ENCODE peak calls at places on chromosome 17, in ten cellular contexts. One of them, this sample, is unnamed.
A peak's percentile ranks its signal among the peaks of the same experiment; 100 is the strongest.

GRCh38 chr17:1562178-1562643 is 381 bp downstream of the PITPNA start:
- DNase-seq in right cardiac atrium: peak; percentile 67
- DNase-seq in effector memory CD4-positive, alpha-beta T cell: no peak
- DNase-seq in ovary: no peak
- DNase-seq in tibial artery: no peak
- DNase-seq in mucosa of descending colon: peak; percentile 74
- DNase-seq in body of pancreas: no peak
- DNase-seq in CD4-positive, CD25-positive, alpha-beta regulatory T cell: no peak
- DNase-seq in fibroblast of lung: peak; percentile 40
- DNase-seq in psoas muscle: peak; percentile 67
- DNase-seq in this sample: no peak

GRCh38 chr17:35898283-35899070 is 18.3 kb upstream of the CCL5 start:
- DNase-seq in right cardiac atrium: no peak
- DNase-seq in mucosa of descending colon: no peak
- DNase-seq in body of pancreas: peak; percentile 79
- DNase-seq in fibroblast of lung: no peak
- DNase-seq in psoas muscle: no peak
- DNase-seq in effector memory CD4-positive, alpha-beta T cell: no peak
- DNase-seq in tibial artery: no peak
- DNase-seq in ovary: no peak
- DNase-seq in CD4-positive, CD25-positive, alpha-beta regulatory T cell: no peak
- DNase-seq in this sample: no peak

GRCh38 chr17:79616801-79617200 is 6.0 kb upstream of the RBFOX3 start:
- DNase-seq in right cardiac atrium: no peak
- DNase-seq in CD4-positive, CD25-positive, alpha-beta regulatory T cell: no peak
- DNase-seq in body of pancreas: no peak
- DNase-seq in effector memory CD4-positive, alpha-beta T cell: no peak
- DNase-seq in psoas muscle: no peak
- DNase-seq in fibroblast of lung: no peak
- DNase-seq in mucosa of descending colon: peak; percentile 12
- DNase-seq in ovary: no peak
- DNase-seq in tibial artery: no peak
- DNase-seq in this sample: no peak

GRCh38 chr17:40551874-40552768 is 13.2 kb downstream of the CCR7 start:
- DNase-seq in CD4-positive, CD25-positive, alpha-beta regulatory T cell: no peak
- DNase-seq in ovary: peak; percentile 60
- DNase-seq in body of pancreas: no peak
- DNase-seq in right cardiac atrium: peak; percentile 75
- DNase-seq in tibial artery: peak; percentile 81
- DNase-seq in mucosa of descending colon: peak; percentile 59
- DNase-seq in psoas muscle: peak; percentile 62
- DNase-seq in effector memory CD4-positive, alpha-beta T cell: no peak
- DNase-seq in fibroblast of lung: peak; percentile 98
- DNase-seq in this sample: no peak

GRCh38 chr17:10614536-10615155 is 42.5 kb downstream of the MYH3 start:
- DNase-seq in ovary: peak; percentile 48
- DNase-seq in body of pancreas: peak; percentile 35
- DNase-seq in effector memory CD4-positive, alpha-beta T cell: no peak
- DNase-seq in right cardiac atrium: no peak
- DNase-seq in mucosa of descending colon: no peak
- DNase-seq in CD4-positive, CD25-positive, alpha-beta regulatory T cell: no peak
- DNase-seq in fibroblast of lung: peak; percentile 17
- DNase-seq in tibial artery: peak; percentile 45
- DNase-seq in psoas muscle: peak; percentile 32
- DNase-seq in this sample: no peak

GRCh38 chr17:35743911-35744328 is 9.1 kb downstream of the GAS2L2 start:
- DNase-seq in tibial artery: no peak
- DNase-seq in CD4-positive, CD25-positive, alpha-beta regulatory T cell: no peak
- DNase-seq in psoas muscle: no peak
- DNase-seq in mucosa of descending colon: no peak
- DNase-seq in fibroblast of lung: peak; percentile 45
- DNase-seq in body of pancreas: peak; percentile 39
- DNase-seq in ovary: peak; percentile 44
- DNase-seq in effector memory CD4-positive, alpha-beta T cell: no peak
- DNase-seq in right cardiac atrium: no peak
- DNase-seq in this sample: no peak

GRCh38 chr17:561118-561517 is 153.5 kb downstream of the VPS53 start:
- DNase-seq in CD4-positive, CD25-positive, alpha-beta regulatory T cell: no peak
- DNase-seq in effector memory CD4-positive, alpha-beta T cell: no peak
- DNase-seq in mucosa of descending colon: no peak
- DNase-seq in ovary: no peak
- DNase-seq in body of pancreas: no peak
- DNase-seq in psoas muscle: no peak
- DNase-seq in right cardiac atrium: no peak
- DNase-seq in fibroblast of lung: peak; percentile 88
- DNase-seq in tibial artery: no peak
- DNase-seq in this sample: no peak

GRCh38 chr17:18182978-18183333 is 672 bp upstream of the ALKBH5 start:
- DNase-seq in body of pancreas: peak; percentile 78
- DNase-seq in right cardiac atrium: peak; percentile 93
- DNase-seq in effector memory CD4-positive, alpha-beta T cell: peak; percentile 77
- DNase-seq in mucosa of descending colon: peak; percentile 92
- DNase-seq in ovary: peak; percentile 92
- DNase-seq in fibroblast of lung: peak; percentile 80
- DNase-seq in CD4-positive, CD25-positive, alpha-beta regulatory T cell: peak; percentile 74
- DNase-seq in tibial artery: peak; percentile 83
- DNase-seq in psoas muscle: peak; percentile 92
- DNase-seq in this sample: peak; percentile 72

GRCh38 chr17:34067009-34067408 is 188.1 kb upstream of the CCL2 start:
- DNase-seq in psoas muscle: no peak
- DNase-seq in right cardiac atrium: no peak
- DNase-seq in fibroblast of lung: no peak
- DNase-seq in body of pancreas: no peak
- DNase-seq in CD4-positive, CD25-positive, alpha-beta regulatory T cell: no peak
- DNase-seq in tibial artery: no peak
- DNase-seq in mucosa of descending colon: no peak
- DNase-seq in effector memory CD4-positive, alpha-beta T cell: no peak
- DNase-seq in ovary: no peak
- DNase-seq in this sample: no peak

GRCh38 chr17:41061969-41062368 is 2.1 kb upstream of the KRTAP2-3 start:
- DNase-seq in fibroblast of lung: peak; percentile 99
- DNase-seq in psoas muscle: no peak
- DNase-seq in mucosa of descending colon: no peak
- DNase-seq in right cardiac atrium: no peak
- DNase-seq in tibial artery: no peak
- DNase-seq in CD4-positive, CD25-positive, alpha-beta regulatory T cell: no peak
- DNase-seq in effector memory CD4-positive, alpha-beta T cell: no peak
- DNase-seq in body of pancreas: no peak
- DNase-seq in ovary: no peak
- DNase-seq in this sample: no peak

GRCh38 chr17:39634384-39634871 is 2.5 kb upstream of the STARD3 start:
- DNase-seq in CD4-positive, CD25-positive, alpha-beta regulatory T cell: no peak
- DNase-seq in mucosa of descending colon: no peak
- DNase-seq in ovary: no peak
- DNase-seq in fibroblast of lung: no peak
- DNase-seq in tibial artery: no peak
- DNase-seq in psoas muscle: no peak
- DNase-seq in effector memory CD4-positive, alpha-beta T cell: no peak
- DNase-seq in body of pancreas: no peak
- DNase-seq in right cardiac atrium: no peak
- DNase-seq in this sample: no peak

GRCh38 chr17:31052187-31052889 is 42.4 kb upstream of the NF1 start:
- DNase-seq in fibroblast of lung: peak; percentile 99
- DNase-seq in psoas muscle: peak; percentile 71
- DNase-seq in mucosa of descending colon: peak; percentile 55
- DNase-seq in CD4-positive, CD25-positive, alpha-beta regulatory T cell: no peak
- DNase-seq in ovary: no peak
- DNase-seq in effector memory CD4-positive, alpha-beta T cell: no peak
- DNase-seq in body of pancreas: peak; percentile 24
- DNase-seq in right cardiac atrium: peak; percentile 74
- DNase-seq in tibial artery: peak; percentile 74
- DNase-seq in this sample: no peak

GRCh38 chr17:55089955-55090573 is 121.5 kb downstream of the STXBP4 start:
- DNase-seq in CD4-positive, CD25-positive, alpha-beta regulatory T cell: peak; percentile 33
- DNase-seq in right cardiac atrium: no peak
- DNase-seq in ovary: no peak
- DNase-seq in effector memory CD4-positive, alpha-beta T cell: peak; percentile 28
- DNase-seq in body of pancreas: no peak
- DNase-seq in psoas muscle: no peak
- DNase-seq in fibroblast of lung: peak; percentile 48
- DNase-seq in tibial artery: no peak
- DNase-seq in mucosa of descending colon: no peak
- DNase-seq in this sample: peak; percentile 45

GRCh38 chr17:7929158-7930029 is at the start of gene KCNAB3:
- DNase-seq in CD4-positive, CD25-positive, alpha-beta regulatory T cell: peak; percentile 36
- DNase-seq in body of pancreas: peak; percentile 19
- DNase-seq in effector memory CD4-positive, alpha-beta T cell: peak; percentile 53
- DNase-seq in fibroblast of lung: peak; percentile 77
- DNase-seq in psoas muscle: no peak
- DNase-seq in right cardiac atrium: peak; percentile 66
- DNase-seq in tibial artery: no peak
- DNase-seq in mucosa of descending colon: peak; percentile 62
- DNase-seq in ovary: peak; percentile 74
- DNase-seq in this sample: peak; percentile 69

GRCh38 chr17:76159157-76159556 is 18.1 kb upstream of the FOXJ1 start:
- DNase-seq in psoas muscle: no peak
- DNase-seq in CD4-positive, CD25-positive, alpha-beta regulatory T cell: no peak
- DNase-seq in mucosa of descending colon: no peak
- DNase-seq in tibial artery: no peak
- DNase-seq in right cardiac atrium: no peak
- DNase-seq in fibroblast of lung: no peak
- DNase-seq in effector memory CD4-positive, alpha-beta T cell: no peak
- DNase-seq in ovary: no peak
- DNase-seq in body of pancreas: no peak
- DNase-seq in this sample: no peak

GRCh38 chr17:63419949-63420867 is 25.9 kb downstream of the CYB561 start:
- DNase-seq in mucosa of descending colon: no peak
- DNase-seq in psoas muscle: no peak
- DNase-seq in CD4-positive, CD25-positive, alpha-beta regulatory T cell: no peak
- DNase-seq in fibroblast of lung: no peak
- DNase-seq in tibial artery: no peak
- DNase-seq in ovary: no peak
- DNase-seq in body of pancreas: no peak
- DNase-seq in right cardiac atrium: no peak
- DNase-seq in effector memory CD4-positive, alpha-beta T cell: no peak
- DNase-seq in this sample: no peak

GRCh38 chr17:2084766-2085647 is 30.1 kb downstream of the HIC1 start:
- DNase-seq in CD4-positive, CD25-positive, alpha-beta regulatory T cell: no peak
- DNase-seq in mucosa of descending colon: peak; percentile 87
- DNase-seq in tibial artery: peak; percentile 81
- DNase-seq in body of pancreas: peak; percentile 22
- DNase-seq in fibroblast of lung: peak; percentile 71
- DNase-seq in ovary: peak; percentile 79
- DNase-seq in right cardiac atrium: peak; percentile 61
- DNase-seq in effector memory CD4-positive, alpha-beta T cell: no peak
- DNase-seq in psoas muscle: peak; percentile 68
- DNase-seq in this sample: no peak

GRCh38 chr17:55233840-55234239 is 30.9 kb upstream of the HLF start:
- DNase-seq in right cardiac atrium: no peak
- DNase-seq in psoas muscle: no peak
- DNase-seq in CD4-positive, CD25-positive, alpha-beta regulatory T cell: no peak
- DNase-seq in effector memory CD4-positive, alpha-beta T cell: no peak
- DNase-seq in mucosa of descending colon: no peak
- DNase-seq in body of pancreas: no peak
- DNase-seq in ovary: no peak
- DNase-seq in fibroblast of lung: no peak
- DNase-seq in tibial artery: no peak
- DNase-seq in this sample: no peak

DNA sequence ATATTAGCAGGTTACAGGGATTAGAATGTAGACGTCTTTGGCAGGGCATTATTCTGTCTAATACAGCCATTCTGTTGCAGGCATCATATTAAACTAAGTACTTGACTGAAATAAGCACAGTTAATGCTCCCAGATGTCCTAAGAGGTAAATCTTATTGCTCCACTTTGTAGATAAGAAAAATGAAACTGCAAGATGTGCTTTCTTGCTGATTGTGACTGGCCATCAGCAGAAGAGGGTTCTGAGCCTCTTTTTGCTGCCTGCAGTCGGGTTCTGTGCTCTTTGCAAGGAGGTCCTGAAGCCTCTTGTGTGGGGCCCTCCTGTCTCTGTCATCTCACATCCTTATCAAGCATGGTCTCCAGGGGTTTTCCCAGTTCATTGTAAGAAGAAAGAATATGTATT is 167.1 kb downstream of the KCNJ2 start:
- DNase-seq in tibial artery: no peak
- DNase-seq in right cardiac atrium: no peak
- DNase-seq in CD4-positive, CD25-positive, alpha-beta regulatory T cell: no peak
- DNase-seq in mucosa of descending colon: no peak
- DNase-seq in ovary: no peak
- DNase-seq in effector memory CD4-positive, alpha-beta T cell: no peak
- DNase-seq in psoas muscle: no peak
- DNase-seq in fibroblast of lung: no peak
- DNase-seq in body of pancreas: no peak
- DNase-seq in this sample: no peak
- H3K9me3 ChIP-seq in tibial artery: no peaks in the 10 kb centered on the region
- H3K9me3 ChIP-seq in right cardiac atrium: no peaks in the 10 kb centered on the region
- H3K9me3 ChIP-seq in CD4-positive, CD25-positive, alpha-beta regulatory T cell: no peaks in the 10 kb centered on the region
- H3K9me3 ChIP-seq in mucosa of descending colon: no peaks in the 10 kb centered on the region
- H3K9me3 ChIP-seq in ovary: no peaks in the 10 kb centered on the region
- H3K9me3 ChIP-seq in effector memory CD4-positive, alpha-beta T cell: no peaks in the 10 kb centered on the region
- H3K9me3 ChIP-seq in psoas muscle: no peaks in the 10 kb centered on the region
- H3K9me3 ChIP-seq in fibroblast of lung: no peaks in the 10 kb centered on the region
- H3K9me3 ChIP-seq in body of pancreas: no peaks in the 10 kb centered on the region
- H3K9me3 ChIP-seq in this sample: peaks cover 2% of the 10 kb centered on the region

DNA sequence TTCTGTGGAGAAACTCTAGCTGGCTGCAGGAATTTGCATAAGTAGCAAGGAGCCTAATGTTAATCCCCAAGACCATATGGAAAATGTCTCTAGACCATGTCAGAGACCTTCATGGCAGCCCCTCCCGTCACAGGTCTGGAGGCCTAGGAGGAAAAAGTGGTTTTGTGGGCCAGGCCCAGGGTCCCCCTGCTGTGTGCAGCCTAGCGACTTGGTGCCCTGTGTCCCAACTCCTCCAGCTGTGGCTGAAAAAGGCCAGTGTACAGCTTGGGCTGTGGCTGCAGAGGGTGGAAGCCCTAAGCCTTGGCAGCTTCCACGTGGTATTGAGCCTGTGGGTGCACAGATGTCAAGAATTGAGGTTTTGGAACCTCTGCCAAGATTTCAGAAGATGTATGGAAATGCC is 306.9 kb upstream of the CA10 start:
- DNase-seq in body of pancreas: no peak
- DNase-seq in effector memory CD4-positive, alpha-beta T cell: no peak
- DNase-seq in mucosa of descending colon: no peak
- DNase-seq in CD4-positive, CD25-positive, alpha-beta regulatory T cell: no peak
- DNase-seq in fibroblast of lung: no peak
- DNase-seq in ovary: no peak
- DNase-seq in tibial artery: no peak
- DNase-seq in psoas muscle: no peak
- DNase-seq in right cardiac atrium: no peak
- DNase-seq in this sample: no peak
- H3K9me3 ChIP-seq in body of pancreas: no peaks in the 10 kb centered on the region
- H3K9me3 ChIP-seq in effector memory CD4-positive, alpha-beta T cell: no peaks in the 10 kb centered on the region
- H3K9me3 ChIP-seq in mucosa of descending colon: no peaks in the 10 kb centered on the region
- H3K9me3 ChIP-seq in CD4-positive, CD25-positive, alpha-beta regulatory T cell: no peaks in the 10 kb centered on the region
- H3K9me3 ChIP-seq in fibroblast of lung: no peaks in the 10 kb centered on the region
- H3K9me3 ChIP-seq in ovary: no peaks in the 10 kb centered on the region
- H3K9me3 ChIP-seq in tibial artery: no peaks in the 10 kb centered on the region
- H3K9me3 ChIP-seq in psoas muscle: no peaks in the 10 kb centered on the region
- H3K9me3 ChIP-seq in right cardiac atrium: no peaks in the 10 kb centered on the region
- H3K9me3 ChIP-seq in this sample: no peaks in the 10 kb centered on the region

GRCh38 chr17:27089929-27090247 is 204.0 kb upstream of the WSB1 start:
- DNase-seq in right cardiac atrium: no peak
- DNase-seq in body of pancreas: no peak
- DNase-seq in mucosa of descending colon: no peak
- DNase-seq in ovary: no peak
- DNase-seq in fibroblast of lung: no peak
- DNase-seq in tibial artery: no peak
- DNase-seq in psoas muscle: no peak
- DNase-seq in CD4-positive, CD25-positive, alpha-beta regulatory T cell: no peak
- DNase-seq in effector memory CD4-positive, alpha-beta T cell: no peak
- DNase-seq in this sample: no peak
- H3K9me3 ChIP-seq in right cardiac atrium: no peaks in the 10 kb centered on the region
- H3K9me3 ChIP-seq in body of pancreas: no peaks in the 10 kb centered on the region
- H3K9me3 ChIP-seq in mucosa of descending colon: no peaks in the 10 kb centered on the region
- H3K9me3 ChIP-seq in ovary: no peaks in the 10 kb centered on the region
- H3K9me3 ChIP-seq in fibroblast of lung: no peaks in the 10 kb centered on the region
- H3K9me3 ChIP-seq in tibial artery: no peaks in the 10 kb centered on the region
- H3K9me3 ChIP-seq in psoas muscle: no peaks in the 10 kb centered on the region
- H3K9me3 ChIP-seq in CD4-positive, CD25-positive, alpha-beta regulatory T cell: no peaks in the 10 kb centered on the region
- H3K9me3 ChIP-seq in effector memory CD4-positive, alpha-beta T cell: no peaks in the 10 kb centered on the region
- H3K9me3 ChIP-seq in this sample: no peaks in the 10 kb centered on the region

GRCh38 chr17:3271072-3271848 is 26.9 kb downstream of the OR3A1 start:
- DNase-seq in body of pancreas: no peak
- DNase-seq in tibial artery: no peak
- DNase-seq in ovary: no peak
- DNase-seq in effector memory CD4-positive, alpha-beta T cell: no peak
- DNase-seq in fibroblast of lung: no peak
- DNase-seq in CD4-positive, CD25-positive, alpha-beta regulatory T cell: no peak
- DNase-seq in right cardiac atrium: no peak
- DNase-seq in psoas muscle: no peak
- DNase-seq in mucosa of descending colon: no peak
- DNase-seq in this sample: no peak
- H3K9me3 ChIP-seq in body of pancreas: no peaks in the 10 kb centered on the region
- H3K9me3 ChIP-seq in tibial artery: no peaks in the 10 kb centered on the region
- H3K9me3 ChIP-seq in ovary: no peaks in the 10 kb centered on the region
- H3K9me3 ChIP-seq in effector memory CD4-positive, alpha-beta T cell: no peaks in the 10 kb centered on the region
- H3K9me3 ChIP-seq in fibroblast of lung: no peaks in the 10 kb centered on the region
- H3K9me3 ChIP-seq in CD4-positive, CD25-positive, alpha-beta regulatory T cell: peaks cover 6% of the 10 kb centered on the region
- H3K9me3 ChIP-seq in right cardiac atrium: no peaks in the 10 kb centered on the region
- H3K9me3 ChIP-seq in psoas muscle: peaks cover 3% of the 10 kb centered on the region
- H3K9me3 ChIP-seq in mucosa of descending colon: no peaks in the 10 kb centered on the region
- H3K9me3 ChIP-seq in this sample: no peaks in the 10 kb centered on the region